ENCODE peak calls at places on chromosome 7, in nine cellular contexts. F is GDM1; Y is stimulated activated naive CD8-positive, alpha-beta T cell treated with anti-CD3 and anti-CD28 coated beads, Interleukin-15, Interleukin-2, amounts not matched to agents 100 U/mL and 50 U/mL, for 24 hours; N is effector CD4-positive, alpha-beta T cell; Q is MCF 10A; T is foreskin fibroblast; H is WTC11; C is neuronal stem cell; J is stimulated activated CD4-positive, alpha-beta T cell treated with anti-CD3 and anti-CD28 coated beads, Interleukin-15, amount 100 ng/mL, for 24 hours. G is an unnamed sample.

GRCh38 chr7:17506090-17506489 is 207.6 kb downstream of the AHR start:
- DNase-seq in F (no peak), Y (no peak), N (no peak), Q (no peak), T (no peak), H (no peak), C (no peak), J (no peak), G (no peak)

GRCh38 chr7:95684037-95684436 is 87.7 kb upstream of the PDK4 start:
- DNase-seq in F (no peak), Y (no peak), N (no peak), Q (peak; percentile 60), T (peak; percentile 62), H (no peak), C (no peak), J (no peak), G (peak; percentile 27)

GRCh38 chr7:134750083-134751062 is 29.1 kb upstream of the CALD1 start:
- DNase-seq in F (peak; percentile 26), Y (peak; percentile 79), N (peak; percentile 52), Q (peak; percentile 58), T (peak; percentile 53), H (peak; percentile 82), C (peak; percentile 56), J (peak; percentile 78), G (peak; percentile 33)

GRCh38 chr7:98090116-98090515 is 16.5 kb upstream of the LMTK2 start:
- DNase-seq in F (no peak), Y (no peak), N (no peak), Q (no peak), T (no peak), H (no peak), C (no peak), J (no peak), G (no peak)

GRCh38 chr7:106068538-106068961 is 43.6 kb downstream of the SYPL1 start:
- DNase-seq in F (no peak), Y (no peak), N (no peak), Q (no peak), T (peak; percentile 18), H (no peak), C (no peak), J (no peak), G (no peak)

GRCh38 chr7:158572000-158572828 is 15.4 kb downstream of the PTPRN2 start:
- DNase-seq in F (no peak), Y (no peak), N (no peak), Q (peak; percentile 51), T (no peak), H (no peak), C (no peak), J (no peak), G (peak; percentile 78)

GRCh38 chr7:120216947-120217346 is 56.0 kb upstream of the KCND2 start:
- DNase-seq in F (no peak), Y (no peak), N (no peak), Q (no peak), T (no peak), H (no peak), C (no peak), J (no peak), G (no peak)

GRCh38 chr7:128358233-128358632 is 3.3 kb downstream of the PRRT4 start:
- DNase-seq in F (no peak), Y (no peak), N (no peak), Q (no peak), T (peak; percentile 14), H (no peak), C (no peak), J (no peak), G (no peak)

GRCh38 chr7:133822001-133822641 is 305.0 kb upstream of the LRGUK start:
- DNase-seq in F (no peak), Y (no peak), N (no peak), Q (no peak), T (no peak), H (no peak), C (no peak), J (no peak), G (no peak)

GRCh38 chr7:44134943-44135628 is 6.0 kb downstream of the MYL7 start:
- DNase-seq in F (no peak), Y (no peak), N (no peak), Q (peak; percentile 79), T (no peak), H (no peak), C (no peak), J (no peak), G (no peak)

GRCh38 chr7:75623390-75624133 is 115.2 kb downstream of the HIP1 start:
- DNase-seq in F (no peak), Y (no peak), N (no peak), Q (no peak), T (peak; percentile 33), H (peak; percentile 12), C (no peak), J (no peak), G (no peak)

GRCh38 chr7:85734823-85735222 is 548.0 kb upstream of the SEMA3D start:
- DNase-seq in F (no peak), Y (no peak), N (no peak), Q (no peak), T (no peak), H (no peak), C (no peak), J (no peak), G (no peak)

GRCh38 chr7:123749537-123749857 is 694 bp upstream of the WASL start:
- DNase-seq in F (peak; percentile 51), Y (no peak), N (no peak), Q (peak; percentile 85), T (peak; percentile 87), H (no peak), C (no peak), J (peak; percentile 57), G (no peak)

GRCh38 chr7:23615331-23615730 is 18.1 kb downstream of the CCDC126 start:
- DNase-seq in F (no peak), Y (no peak), N (no peak), Q (no peak), T (peak; percentile 8), H (no peak), C (no peak), J (no peak), G (no peak)

GRCh38 chr7:132709971-132710567 is 133.8 kb upstream of the PLXNA4 start:
- DNase-seq in F (no peak), Y (peak; percentile 16), N (peak; percentile 8), Q (peak; percentile 48), T (peak; percentile 77), H (peak; percentile 22), C (peak; percentile 5), J (peak; percentile 34), G (peak; percentile 23)

GRCh38 chr7:28615091-28615490 is 202.8 kb downstream of the CREB5 start:
- DNase-seq in F (no peak), Y (no peak), N (no peak), Q (no peak), T (no peak), H (peak; percentile 33), C (no peak), J (no peak), G (no peak)

GRCh38 chr7:130875265-130875741 is 141.3 kb upstream of the KLF14 start:
- DNase-seq in F (no peak), Y (peak; percentile 57), N (peak; percentile 44), Q (peak; percentile 69), T (peak; percentile 66), H (peak; percentile 88), C (peak; percentile 46), J (peak; percentile 68), G (no peak)

GRCh38 chr7:143882020-143882610 is 19.9 kb downstream of the TCAF1 start:
- DNase-seq in F (no peak), Y (no peak), N (no peak), Q (no peak), T (peak; percentile 59), H (peak; percentile 43), C (peak; percentile 79), J (no peak), G (no peak)

GRCh38 chr7:128137096-128137655 is 103.9 kb upstream of the LEP start:
- DNase-seq in F (no peak), Y (no peak), N (no peak), Q (peak; percentile 56), T (peak; percentile 79), H (no peak), C (no peak), J (no peak), G (peak; percentile 62)

GRCh38 chr7:117212969-117213877 is 109.6 kb downstream of the WNT2 start:
- DNase-seq in F (peak; percentile 10), Y (peak; percentile 57), N (peak; percentile 10), Q (peak; percentile 73), T (peak; percentile 84), H (peak; percentile 73), C (peak; percentile 54), J (peak; percentile 60), G (peak; percentile 67)

GRCh38 chr7:50339990-50340500 is 35.5 kb downstream of the IKZF1 start:
- DNase-seq in F (no peak), Y (peak; percentile 70), N (peak; percentile 56), Q (no peak), T (no peak), H (no peak), C (no peak), J (peak; percentile 77), G (peak; percentile 45)

GRCh38 chr7:24739306-24739705 is 18.0 kb downstream of the GSDME start:
- DNase-seq in F (no peak), Y (no peak), N (no peak), Q (no peak), T (no peak), H (no peak), C (no peak), J (no peak), G (no peak)

GRCh38 chr7:140026935-140027334 is 35.8 kb downstream of the PARP12 start:
- DNase-seq in F (no peak), Y (no peak), N (no peak), Q (no peak), T (no peak), H (no peak), C (no peak), J (no peak), G (no peak)

GRCh38 chr7:144908324-144908723 is 72.5 kb upstream of the TPK1 start:
- DNase-seq in F (no peak), Y (no peak), N (no peak), Q (no peak), T (no peak), H (no peak), C (no peak), J (no peak), G (no peak)

GRCh38 chr7:100897111-100897608 is 1.5 kb upstream of the ACHE start:
- DNase-seq in F (no peak), Y (peak; percentile 63), N (peak; percentile 65), Q (no peak), T (peak; percentile 52), H (peak; percentile 38), C (no peak), J (peak; percentile 75), G (no peak)

GRCh38 chr7:12092499-12093130 is 118.5 kb upstream of the TMEM106B start:
- DNase-seq in F (no peak), Y (no peak), N (no peak), Q (peak; percentile 30), T (no peak), H (no peak), C (no peak), J (no peak), G (no peak)

GRCh38 chr7:25116621-25117020 is 8.4 kb downstream of the CYCS start:
- DNase-seq in F (no peak), Y (no peak), N (no peak), Q (no peak), T (no peak), H (no peak), C (no peak), J (no peak), G (no peak)

GRCh38 chr7:105230486-105230885 is 158.2 kb downstream of the SRPK2 start:
- DNase-seq in F (no peak), Y (no peak), N (no peak), Q (no peak), T (no peak), H (no peak), C (no peak), J (no peak), G (no peak)

GRCh38 chr7:151648429-151648828 is 128.7 kb upstream of the RHEB start:
- DNase-seq in F (no peak), Y (no peak), N (no peak), Q (no peak), T (peak; percentile 64), H (no peak), C (no peak), J (no peak), G (no peak)

GRCh38 chr7:101576993-101577392 is 52.1 kb downstream of the MYL10 start:
- DNase-seq in F (no peak), Y (no peak), N (no peak), Q (no peak), T (peak; percentile 34), H (no peak), C (no peak), J (no peak), G (no peak)

GRCh38 chr7:139748373-139748765 is 29.4 kb downstream of the HIPK2 start:
- DNase-seq in F (no peak), Y (peak; percentile 27), N (no peak), Q (no peak), T (no peak), H (no peak), C (no peak), J (no peak), G (no peak)